ENCODE peak calls at places on chromosomes 11 and 22, in six cellular contexts. One of them, this sample, is unnamed. For H3K4me1, the result is how much of the 10 kb centered on the place peaks cover.

GRCh38 chr11:87493516-87493915 is 455.8 kb downstream of the TMEM135 start:
- DNase-seq in K562: no peak
- DNase-seq in kidney: no peak
- DNase-seq in tibial artery: no peak
- DNase-seq in adrenal gland: no peak
- DNase-seq in breast epithelium: no peak
- DNase-seq in this sample: no peak

GRCh38 chr11:47879259-47880184 is 31.4 kb upstream of the NUP160 start:
- DNase-seq in breast epithelium: no peak
- DNase-seq in kidney: peak
- DNase-seq in K562: no peak
- DNase-seq in tibial artery: no peak
- DNase-seq in adrenal gland: no peak
- DNase-seq in this sample: no peak

GRCh38 chr11:12461516-12461915 is 84.1 kb downstream of the PARVA start:
- DNase-seq in tibial artery: no peak
- DNase-seq in adrenal gland: no peak
- DNase-seq in K562: peak
- DNase-seq in kidney: no peak
- DNase-seq in breast epithelium: no peak
- DNase-seq in this sample: no peak

GRCh38 chr22:40588726-40589125 is 47.8 kb downstream of the MRTFA start:
- DNase-seq in K562: no peak
- DNase-seq in tibial artery: no peak
- DNase-seq in kidney: no peak
- DNase-seq in breast epithelium: no peak
- DNase-seq in adrenal gland: peak
- DNase-seq in this sample: no peak

GRCh38 chr11:39365809-39366436 is 2093.5 kb downstream of the LRRC4C start:
- DNase-seq in K562: no peak
- DNase-seq in tibial artery: no peak
- DNase-seq in breast epithelium: no peak
- DNase-seq in adrenal gland: peak
- DNase-seq in kidney: no peak
- DNase-seq in this sample: no peak

GRCh38 chr11:126011220-126011619 is 51.4 kb downstream of the CDON start:
- DNase-seq in tibial artery: no peak
- DNase-seq in K562: peak
- DNase-seq in kidney: no peak
- DNase-seq in breast epithelium: no peak
- DNase-seq in adrenal gland: no peak
- DNase-seq in this sample: no peak

GRCh38 chr11:105867742-105868141 is 154.3 kb downstream of the MSANTD4 start:
- DNase-seq in breast epithelium: no peak
- DNase-seq in K562: no peak
- DNase-seq in kidney: no peak
- DNase-seq in adrenal gland: no peak
- DNase-seq in tibial artery: no peak
- DNase-seq in this sample: no peak

GRCh38 chr11:95703059-95703458 is 86.5 kb downstream of the FAM76B start:
- DNase-seq in adrenal gland: no peak
- DNase-seq in K562: no peak
- DNase-seq in kidney: no peak
- DNase-seq in breast epithelium: no peak
- DNase-seq in tibial artery: no peak
- DNase-seq in this sample: no peak

GRCh38 chr11:33375688-33376311 is 118.6 kb downstream of the HIPK3 start:
- DNase-seq in kidney: no peak
- DNase-seq in breast epithelium: no peak
- DNase-seq in K562: no peak
- DNase-seq in tibial artery: no peak
- DNase-seq in adrenal gland: no peak
- DNase-seq in this sample: no peak

GRCh38 chr11:35391922-35392813 is 27.2 kb downstream of the SLC1A2 start:
- DNase-seq in K562: peak
- DNase-seq in kidney: peak
- DNase-seq in adrenal gland: peak
- DNase-seq in breast epithelium: peak
- DNase-seq in tibial artery: peak
- DNase-seq in this sample: peak

GRCh38 chr11:68837583-68838571 is 3.8 kb downstream of the CPT1A start:
- DNase-seq in kidney: no peak
- DNase-seq in K562: no peak
- DNase-seq in adrenal gland: no peak
- DNase-seq in tibial artery: no peak
- DNase-seq in breast epithelium: no peak
- DNase-seq in this sample: no peak

GRCh38 chr11:122524532-122524882 is 131.0 kb upstream of the UBASH3B start:
- DNase-seq in kidney: no peak
- DNase-seq in K562: no peak
- DNase-seq in breast epithelium: no peak
- DNase-seq in adrenal gland: no peak
- DNase-seq in tibial artery: no peak
- DNase-seq in this sample: no peak

GRCh38 chr11:65927904-65928397 is 8.7 kb downstream of the DRAP1 start:
- DNase-seq in adrenal gland: peak
- DNase-seq in kidney: peak
- DNase-seq in breast epithelium: no peak
- DNase-seq in tibial artery: no peak
- DNase-seq in K562: peak
- DNase-seq in this sample: peak

GRCh38 chr22:22558071-22558971 is 744 bp downstream of the PRAME start:
- DNase-seq in kidney: no peak
- DNase-seq in K562: peak
- DNase-seq in breast epithelium: no peak
- DNase-seq in tibial artery: no peak
- DNase-seq in adrenal gland: no peak
- DNase-seq in this sample: no peak

GRCh38 chr11:2587976-2588748 is 111.6 kb downstream of the KCNQ1OT1 start:
- DNase-seq in breast epithelium: no peak
- DNase-seq in tibial artery: peak
- DNase-seq in adrenal gland: peak
- DNase-seq in kidney: peak
- DNase-seq in K562: no peak
- DNase-seq in this sample: no peak

GRCh38 chr11:66002648-66003225 is 434 bp downstream of the BANF1 start:
- DNase-seq in adrenal gland: peak
- DNase-seq in K562: no peak
- DNase-seq in kidney: no peak
- DNase-seq in tibial artery: peak
- DNase-seq in breast epithelium: peak
- DNase-seq in this sample: peak

GRCh38 chr22:37228106-37229011 is 15.7 kb downstream of the RAC2 start:
- DNase-seq in K562: no peak
- DNase-seq in breast epithelium: no peak
- DNase-seq in tibial artery: no peak
- DNase-seq in kidney: peak
- DNase-seq in adrenal gland: peak
- DNase-seq in this sample: no peak

GRCh38 chr11:20544536-20545237 is 54.7 kb upstream of the SLC6A5 start:
- DNase-seq in kidney: no peak
- DNase-seq in tibial artery: no peak
- DNase-seq in adrenal gland: no peak
- DNase-seq in breast epithelium: no peak
- DNase-seq in K562: no peak
- DNase-seq in this sample: no peak

GRCh38 chr11:36436084-36436483 is 74.0 kb downstream of the TRAF6 start:
- DNase-seq in kidney: no peak
- DNase-seq in adrenal gland: peak
- DNase-seq in breast epithelium: no peak
- DNase-seq in tibial artery: no peak
- DNase-seq in K562: no peak
- DNase-seq in this sample: no peak

GRCh38 chr11:63503492-63503891 is 2.4 kb upstream of the LGALS12 start:
- DNase-seq in K562: no peak
- DNase-seq in kidney: no peak
- DNase-seq in adrenal gland: peak
- DNase-seq in tibial artery: no peak
- DNase-seq in breast epithelium: no peak
- DNase-seq in this sample: peak

GRCh38 chr11:9316334-9316733 is 1.9 kb upstream of the TMEM41B start:
- DNase-seq in tibial artery: no peak
- DNase-seq in kidney: no peak
- DNase-seq in breast epithelium: no peak
- DNase-seq in adrenal gland: no peak
- DNase-seq in K562: no peak
- DNase-seq in this sample: no peak

GRCh38 chr22:46047841-46048595 is 71.1 kb upstream of the WNT7B start:
- DNase-seq in tibial artery: peak
- DNase-seq in adrenal gland: no peak
- DNase-seq in kidney: peak
- DNase-seq in K562: no peak
- DNase-seq in breast epithelium: peak
- DNase-seq in this sample: peak

GRCh38 chr11:78310500-78310909 is 107.1 kb downstream of the GAB2 start:
- DNase-seq in adrenal gland: peak
- DNase-seq in breast epithelium: peak
- DNase-seq in tibial artery: peak
- DNase-seq in kidney: peak
- DNase-seq in K562: no peak
- DNase-seq in this sample: no peak

GRCh38 chr11:40202569-40202968 is 1256.9 kb downstream of the LRRC4C start:
- DNase-seq in tibial artery: no peak
- DNase-seq in adrenal gland: no peak
- DNase-seq in kidney: no peak
- DNase-seq in K562: no peak
- DNase-seq in breast epithelium: no peak
- DNase-seq in this sample: no peak

GRCh38 chr11:80024119-80024518 is 583.3 kb upstream of the TENM4 start:
- DNase-seq in breast epithelium: no peak
- DNase-seq in tibial artery: no peak
- DNase-seq in K562: no peak
- DNase-seq in adrenal gland: no peak
- DNase-seq in kidney: no peak
- DNase-seq in this sample: no peak

GRCh38 chr11:122720482-122720881 is 65.0 kb downstream of the UBASH3B start:
- DNase-seq in kidney: no peak
- DNase-seq in tibial artery: no peak
- DNase-seq in K562: no peak
- DNase-seq in breast epithelium: no peak
- DNase-seq in adrenal gland: no peak
- DNase-seq in this sample: no peak

DNA sequence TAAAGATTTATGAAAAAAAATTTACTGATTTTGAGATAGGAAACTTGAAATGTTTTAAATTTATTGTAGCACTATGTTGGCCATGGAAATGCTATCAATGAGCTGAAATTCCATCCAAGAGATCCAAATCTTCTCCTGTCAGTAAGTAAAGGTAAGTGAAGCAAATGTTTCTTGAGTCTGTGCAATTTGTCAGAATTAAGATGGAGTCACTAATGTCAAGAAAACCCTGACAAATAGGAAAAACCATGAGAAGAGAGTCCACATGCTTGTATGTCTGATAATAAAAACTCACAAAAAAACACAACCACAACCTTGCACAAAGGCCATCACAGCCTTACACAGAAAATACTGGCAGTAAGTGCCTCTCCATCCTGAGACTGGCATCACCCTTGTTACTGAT is 12.9 kb downstream of the EED start:
- DNase-seq in tibial artery: no peak
- DNase-seq in breast epithelium: no peak
- DNase-seq in kidney: no peak
- DNase-seq in K562: no peak
- DNase-seq in adrenal gland: no peak
- DNase-seq in this sample: no peak
- H3K27ac ChIP-seq in tibial artery: no peak
- H3K27ac ChIP-seq in breast epithelium: no peak
- H3K27ac ChIP-seq in kidney: no peak
- H3K27ac ChIP-seq in K562: no peak
- H3K27ac ChIP-seq in adrenal gland: no peak
- H3K27ac ChIP-seq in this sample: no peak

GRCh38 chr22:17915188-17915587 is 109.2 kb downstream of the MICAL3 start:
- DNase-seq in adrenal gland: no peak
- DNase-seq in K562: no peak
- DNase-seq in breast epithelium: no peak
- DNase-seq in kidney: no peak
- DNase-seq in tibial artery: no peak
- DNase-seq in this sample: no peak
- H3K4me1 ChIP-seq in adrenal gland: under half
- H3K4me1 ChIP-seq in K562: half or more
- H3K4me1 ChIP-seq in breast epithelium: under half
- H3K4me1 ChIP-seq in kidney: under half
- H3K4me1 ChIP-seq in tibial artery: half or more
- H3K4me1 ChIP-seq in this sample: under half

DNA sequence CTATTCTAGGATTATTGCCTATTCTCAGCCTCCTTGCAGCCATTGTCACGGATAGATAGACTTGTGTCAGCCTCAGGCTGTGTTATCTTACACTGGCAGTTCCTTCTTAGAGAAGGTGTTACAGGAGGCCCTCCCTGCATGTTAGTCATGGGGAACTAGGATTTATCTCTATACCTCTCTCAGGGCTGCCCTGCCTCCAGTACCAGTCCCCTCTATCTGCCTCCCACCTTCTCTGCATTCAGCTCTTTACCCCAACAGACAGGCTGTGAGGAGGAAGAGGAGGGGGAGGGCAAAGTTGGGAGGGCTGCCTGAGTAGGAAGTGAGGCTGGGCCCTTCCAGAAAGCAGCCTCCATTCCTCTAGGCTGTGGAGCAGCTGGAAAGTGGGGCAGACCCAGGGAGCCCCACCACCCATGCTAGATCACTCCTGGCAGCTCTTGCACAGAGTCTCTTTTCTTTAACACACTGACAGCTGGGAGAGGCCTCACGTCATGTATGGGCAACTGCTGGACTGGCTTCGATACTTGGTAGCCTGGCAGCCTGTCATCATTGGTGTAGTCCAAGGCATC is 2.9 kb upstream of the IL18BP start:
- DNase-seq in tibial artery: no peak
- DNase-seq in breast epithelium: no peak
- DNase-seq in K562: peak
- DNase-seq in kidney: no peak
- DNase-seq in adrenal gland: no peak
- DNase-seq in this sample: no peak
- H3K27ac ChIP-seq in tibial artery: no peak
- H3K27ac ChIP-seq in breast epithelium: no peak
- H3K27ac ChIP-seq in K562: peak
- H3K27ac ChIP-seq in kidney: no peak
- H3K27ac ChIP-seq in adrenal gland: no peak
- H3K27ac ChIP-seq in this sample: no peak

DNA sequence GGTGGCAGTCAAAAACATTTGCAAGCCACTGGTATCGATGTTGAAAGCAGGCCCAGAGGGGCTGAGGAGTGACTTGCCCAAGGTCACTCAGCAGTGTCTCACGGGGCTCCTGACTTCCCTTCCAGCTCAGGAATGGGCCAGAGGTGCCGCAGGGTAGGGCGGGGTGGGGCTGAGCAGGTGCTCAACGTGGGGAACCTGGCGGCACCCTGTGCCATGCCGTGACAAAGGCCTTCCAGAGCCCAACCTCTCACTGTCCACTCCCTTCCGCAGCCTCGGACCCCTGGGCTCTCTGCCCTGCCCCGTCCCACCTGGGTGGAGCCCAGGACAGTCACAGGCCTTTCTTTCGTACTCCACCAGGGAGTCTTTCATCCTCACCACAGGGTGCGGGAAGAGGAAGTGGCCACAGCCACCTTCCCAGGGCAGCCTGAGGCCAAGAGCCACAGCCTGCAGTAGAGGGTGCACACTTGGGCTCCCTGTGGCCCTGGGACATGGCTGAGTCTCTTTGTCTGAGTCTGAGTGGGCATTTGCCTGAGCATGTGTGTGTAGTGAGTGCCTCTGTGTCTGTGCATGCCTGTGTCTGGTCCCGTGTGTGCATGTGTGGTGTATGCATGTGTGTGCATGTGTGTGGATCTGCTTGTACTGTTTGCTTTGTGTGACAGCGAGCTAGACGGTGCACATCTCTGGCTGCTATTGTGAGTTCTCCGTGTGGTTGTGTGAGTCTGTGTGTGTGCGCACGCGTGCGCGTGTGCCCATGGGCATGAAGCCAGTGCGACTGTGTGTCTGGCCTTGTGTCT is 6.0 kb upstream of the LIF start:
- DNase-seq in adrenal gland: no peak
- DNase-seq in K562: no peak
- DNase-seq in breast epithelium: no peak
- DNase-seq in kidney: no peak
- DNase-seq in tibial artery: no peak
- DNase-seq in this sample: no peak
- H3K4me1 ChIP-seq in adrenal gland: under half
- H3K4me1 ChIP-seq in K562: under half
- H3K4me1 ChIP-seq in breast epithelium: under half
- H3K4me1 ChIP-seq in kidney: under half
- H3K4me1 ChIP-seq in tibial artery: under half
- H3K4me1 ChIP-seq in this sample: under half